ENCODE peak calls at places on chromosomes 3 and 15, in six cellular contexts. One of them, this sample, is unnamed.

GRCh38 chr3:23501201-23501824 is 298.2 kb downstream of the UBE2E2 start:
- DNase-seq in gastrocnemius medialis: peak
- DNase-seq in LoVo: peak
- DNase-seq in NCI-H774: no peak
- DNase-seq in omental fat pad: no peak
- DNase-seq in A549: no peak
- DNase-seq in this sample: no peak

GRCh38 chr15:83913034-83913632 is 259.2 kb downstream of the ADAMTSL3 start:
- DNase-seq in gastrocnemius medialis: no peak
- DNase-seq in LoVo: no peak
- DNase-seq in NCI-H774: no peak
- DNase-seq in omental fat pad: no peak
- DNase-seq in A549: no peak
- DNase-seq in this sample: no peak

GRCh38 chr3:98587654-98588532 is 5.5 kb downstream of the CPOX start:
- DNase-seq in gastrocnemius medialis: no peak
- DNase-seq in LoVo: no peak
- DNase-seq in NCI-H774: no peak
- DNase-seq in omental fat pad: no peak
- DNase-seq in A549: no peak
- DNase-seq in this sample: no peak

GRCh38 chr3:50539887-50540286 is 27.7 kb downstream of the C3orf18 start:
- DNase-seq in gastrocnemius medialis: no peak
- DNase-seq in LoVo: no peak
- DNase-seq in NCI-H774: no peak
- DNase-seq in omental fat pad: no peak
- DNase-seq in A549: no peak
- DNase-seq in this sample: no peak

GRCh38 chr3:55364426-55364825 is 122.7 kb downstream of the WNT5A start:
- DNase-seq in gastrocnemius medialis: no peak
- DNase-seq in LoVo: peak
- DNase-seq in NCI-H774: no peak
- DNase-seq in omental fat pad: no peak
- DNase-seq in A549: no peak
- DNase-seq in this sample: no peak

GRCh38 chr3:182473191-182473710 is 320.1 kb upstream of the ATP11B start:
- DNase-seq in gastrocnemius medialis: no peak
- DNase-seq in LoVo: no peak
- DNase-seq in NCI-H774: no peak
- DNase-seq in omental fat pad: no peak
- DNase-seq in A549: no peak
- DNase-seq in this sample: no peak

GRCh38 chr3:159114582-159114981 is 312.7 kb downstream of the MFSD1 start:
- DNase-seq in gastrocnemius medialis: no peak
- DNase-seq in LoVo: no peak
- DNase-seq in NCI-H774: no peak
- DNase-seq in omental fat pad: no peak
- DNase-seq in A549: no peak
- DNase-seq in this sample: no peak

GRCh38 chr3:42735609-42736008 is 33.0 kb upstream of the HHATL start:
- DNase-seq in gastrocnemius medialis: no peak
- DNase-seq in LoVo: no peak
- DNase-seq in NCI-H774: no peak
- DNase-seq in omental fat pad: no peak
- DNase-seq in A549: no peak
- DNase-seq in this sample: no peak

GRCh38 chr3:10193692-10194327 is 29.1 kb downstream of the IRAK2 start:
- DNase-seq in gastrocnemius medialis: peak
- DNase-seq in LoVo: no peak
- DNase-seq in NCI-H774: no peak
- DNase-seq in omental fat pad: no peak
- DNase-seq in A549: no peak
- DNase-seq in this sample: no peak

GRCh38 chr3:21715662-21716061 is 35.3 kb downstream of the ZNF385D start:
- DNase-seq in gastrocnemius medialis: no peak
- DNase-seq in LoVo: no peak
- DNase-seq in NCI-H774: no peak
- DNase-seq in omental fat pad: no peak
- DNase-seq in A549: no peak
- DNase-seq in this sample: no peak

GRCh38 chr3:98778852-98779379 is 15.8 kb downstream of the ST3GAL6 start:
- DNase-seq in gastrocnemius medialis: no peak
- DNase-seq in LoVo: no peak
- DNase-seq in NCI-H774: no peak
- DNase-seq in omental fat pad: no peak
- DNase-seq in A549: no peak
- DNase-seq in this sample: no peak

GRCh38 chr3:84980456-84980855 is 21.7 kb downstream of the CADM2 start:
- DNase-seq in gastrocnemius medialis: no peak
- DNase-seq in LoVo: no peak
- DNase-seq in NCI-H774: no peak
- DNase-seq in omental fat pad: no peak
- DNase-seq in A549: no peak
- DNase-seq in this sample: no peak

GRCh38 chr3:195095035-195095703 is 175.8 kb downstream of the XXYLT1 start:
- DNase-seq in gastrocnemius medialis: no peak
- DNase-seq in LoVo: no peak
- DNase-seq in NCI-H774: no peak
- DNase-seq in omental fat pad: no peak
- DNase-seq in A549: no peak
- DNase-seq in this sample: no peak

GRCh38 chr3:21729331-21729730 is 21.7 kb downstream of the ZNF385D start:
- DNase-seq in gastrocnemius medialis: no peak
- DNase-seq in LoVo: no peak
- DNase-seq in NCI-H774: no peak
- DNase-seq in omental fat pad: no peak
- DNase-seq in A549: no peak
- DNase-seq in this sample: peak

GRCh38 chr3:46865034-46865507 is 1.8 kb upstream of the MYL3 start:
- DNase-seq in gastrocnemius medialis: no peak
- DNase-seq in LoVo: no peak
- DNase-seq in NCI-H774: no peak
- DNase-seq in omental fat pad: peak
- DNase-seq in A549: no peak
- DNase-seq in this sample: no peak

GRCh38 chr3:78994174-78995027 is 773.4 kb downstream of the ROBO1 start:
- DNase-seq in gastrocnemius medialis: no peak
- DNase-seq in LoVo: no peak
- DNase-seq in NCI-H774: no peak
- DNase-seq in omental fat pad: no peak
- DNase-seq in A549: no peak
- DNase-seq in this sample: peak

GRCh38 chr3:177622520-177622919 is 425.2 kb upstream of the TBL1XR1 start:
- DNase-seq in gastrocnemius medialis: no peak
- DNase-seq in LoVo: no peak
- DNase-seq in NCI-H774: no peak
- DNase-seq in omental fat pad: no peak
- DNase-seq in A549: peak
- DNase-seq in this sample: peak

GRCh38 chr15:75639709-75640482 is at the start of gene IMP3:
- DNase-seq in gastrocnemius medialis: peak
- DNase-seq in LoVo: peak
- DNase-seq in NCI-H774: peak
- DNase-seq in omental fat pad: peak
- DNase-seq in A549: peak
- DNase-seq in this sample: peak

GRCh38 chr3:80331768-80332167 is 564.0 kb upstream of the ROBO1 start:
- DNase-seq in gastrocnemius medialis: no peak
- DNase-seq in LoVo: no peak
- DNase-seq in NCI-H774: no peak
- DNase-seq in omental fat pad: no peak
- DNase-seq in A549: no peak
- DNase-seq in this sample: no peak

GRCh38 chr3:176430244-176430893 is 766.9 kb downstream of the TBL1XR1 start:
- DNase-seq in gastrocnemius medialis: no peak
- DNase-seq in LoVo: peak
- DNase-seq in NCI-H774: peak
- DNase-seq in omental fat pad: no peak
- DNase-seq in A549: peak
- DNase-seq in this sample: peak

GRCh38 chr3:87900061-87900460 is 158.7 kb downstream of the CGGBP1 start:
- DNase-seq in gastrocnemius medialis: no peak
- DNase-seq in LoVo: no peak
- DNase-seq in NCI-H774: no peak
- DNase-seq in omental fat pad: no peak
- DNase-seq in A549: no peak
- DNase-seq in this sample: peak

GRCh38 chr3:43286886-43287301 is 554 bp downstream of the SNRK start:
- DNase-seq in gastrocnemius medialis: no peak
- DNase-seq in LoVo: no peak
- DNase-seq in NCI-H774: no peak
- DNase-seq in omental fat pad: no peak
- DNase-seq in A549: peak
- DNase-seq in this sample: peak

GRCh38 chr15:58293622-58294550 is 137.9 kb upstream of the LIPC start:
- DNase-seq in gastrocnemius medialis: no peak
- DNase-seq in LoVo: no peak
- DNase-seq in NCI-H774: peak
- DNase-seq in omental fat pad: no peak
- DNase-seq in A549: no peak
- DNase-seq in this sample: no peak

GRCh38 chr3:49339593-49339946 is 283 bp downstream of the USP4 start:
- DNase-seq in gastrocnemius medialis: no peak
- DNase-seq in LoVo: no peak
- DNase-seq in NCI-H774: no peak
- DNase-seq in omental fat pad: no peak
- DNase-seq in A549: peak
- DNase-seq in this sample: peak

GRCh38 chr15:62462721-62463120 is 297.6 kb upstream of the C2CD4B start:
- DNase-seq in gastrocnemius medialis: no peak
- DNase-seq in LoVo: no peak
- DNase-seq in NCI-H774: no peak
- DNase-seq in omental fat pad: no peak
- DNase-seq in A549: no peak
- DNase-seq in this sample: no peak

GRCh38 chr3:16249336-16249735 is 15.4 kb downstream of the DPH3 start:
- DNase-seq in gastrocnemius medialis: no peak
- DNase-seq in LoVo: no peak
- DNase-seq in NCI-H774: no peak
- DNase-seq in omental fat pad: no peak
- DNase-seq in A549: peak
- DNase-seq in this sample: peak

GRCh38 chr3:89467886-89468479 is 360.6 kb downstream of the EPHA3 start:
- DNase-seq in gastrocnemius medialis: no peak
- DNase-seq in LoVo: no peak
- DNase-seq in NCI-H774: no peak
- DNase-seq in omental fat pad: no peak
- DNase-seq in A549: no peak
- DNase-seq in this sample: peak

GRCh38 chr3:81214626-81215025 is 546.8 kb downstream of the GBE1 start:
- DNase-seq in gastrocnemius medialis: no peak
- DNase-seq in LoVo: no peak
- DNase-seq in NCI-H774: no peak
- DNase-seq in omental fat pad: no peak
- DNase-seq in A549: no peak
- DNase-seq in this sample: no peak

GRCh38 chr3:64161481-64161952 is 63.7 kb downstream of the PRICKLE2 start:
- DNase-seq in gastrocnemius medialis: no peak
- DNase-seq in LoVo: no peak
- DNase-seq in NCI-H774: no peak
- DNase-seq in omental fat pad: no peak
- DNase-seq in A549: no peak
- DNase-seq in this sample: no peak

This sample was measured in mesendoderm.